ENCODE peak calls at places on chromosomes 5 and 9, in five cellular contexts. One of them, this sample, is unnamed. For H3K36me3, the result is how much of the 10 kb centered on the place peaks cover.

GRCh38 chr5:6714221-6715041 is 1.2 kb downstream of the TENT4A start:
- DNase-seq in HepG2: no peak
- DNase-seq in K562: peak
- DNase-seq in GM23338: peak
- DNase-seq in HCT116: no peak
- DNase-seq in this sample: no peak

GRCh38 chr9:88991066-88992030 is at the start of gene S1PR3:
- DNase-seq in HepG2: no peak
- DNase-seq in GM23338: peak
- DNase-seq in HCT116: no peak
- DNase-seq in K562: peak
- DNase-seq in this sample: no peak

GRCh38 chr5:100840769-100841168 is 62.3 kb downstream of the ST8SIA4 start:
- DNase-seq in HepG2: no peak
- DNase-seq in GM23338: no peak
- DNase-seq in HCT116: no peak
- DNase-seq in K562: no peak
- DNase-seq in this sample: no peak

GRCh38 chr9:18632624-18633407 is 158.9 kb downstream of the ADAMTSL1 start:
- DNase-seq in K562: no peak
- DNase-seq in GM23338: no peak
- DNase-seq in HCT116: no peak
- DNase-seq in HepG2: no peak
- DNase-seq in this sample: peak

GRCh38 chr5:133842846-133843725 is 125.3 kb downstream of the C5orf15 start:
- DNase-seq in HepG2: no peak
- DNase-seq in GM23338: no peak
- DNase-seq in K562: no peak
- DNase-seq in HCT116: no peak
- DNase-seq in this sample: no peak

GRCh38 chr5:125011419-125011818 is 265.0 kb upstream of the ZNF608 start:
- DNase-seq in HCT116: no peak
- DNase-seq in K562: no peak
- DNase-seq in HepG2: peak
- DNase-seq in GM23338: no peak
- DNase-seq in this sample: no peak

GRCh38 chr9:81227507-81228245 is 461.7 kb downstream of the TLE1 start:
- DNase-seq in HepG2: no peak
- DNase-seq in GM23338: no peak
- DNase-seq in K562: no peak
- DNase-seq in HCT116: no peak
- DNase-seq in this sample: no peak

GRCh38 chr5:43113546-43113945 is 7.2 kb upstream of the ZNF131 start:
- DNase-seq in GM23338: no peak
- DNase-seq in HCT116: no peak
- DNase-seq in K562: no peak
- DNase-seq in HepG2: no peak
- DNase-seq in this sample: no peak

GRCh38 chr9:23659346-23660006 is 166.6 kb downstream of the ELAVL2 start:
- DNase-seq in GM23338: peak
- DNase-seq in HepG2: no peak
- DNase-seq in K562: no peak
- DNase-seq in HCT116: no peak
- DNase-seq in this sample: no peak

GRCh38 chr5:171897231-171897630 is 109.2 kb downstream of the FBXW11 start:
- DNase-seq in GM23338: no peak
- DNase-seq in K562: no peak
- DNase-seq in HCT116: no peak
- DNase-seq in HepG2: no peak
- DNase-seq in this sample: no peak

GRCh38 chr9:86801246-86801645 is 146.1 kb downstream of the GAS1 start:
- DNase-seq in HepG2: no peak
- DNase-seq in K562: no peak
- DNase-seq in GM23338: peak
- DNase-seq in HCT116: no peak
- DNase-seq in this sample: no peak

GRCh38 chr5:124725622-124726258 is 20.7 kb downstream of the ZNF608 start:
- DNase-seq in K562: no peak
- DNase-seq in GM23338: no peak
- DNase-seq in HCT116: no peak
- DNase-seq in HepG2: no peak
- DNase-seq in this sample: no peak

GRCh38 chr9:27340876-27341540 is 44.1 kb upstream of the EQTN start:
- DNase-seq in GM23338: peak
- DNase-seq in HepG2: no peak
- DNase-seq in K562: no peak
- DNase-seq in HCT116: no peak
- DNase-seq in this sample: no peak

GRCh38 chr5:99317136-99317535 is 388.3 kb upstream of the CHD1 start:
- DNase-seq in HepG2: no peak
- DNase-seq in K562: no peak
- DNase-seq in GM23338: no peak
- DNase-seq in HCT116: no peak
- DNase-seq in this sample: no peak

GRCh38 chr9:127735530-127736176 is 559 bp upstream of the TOR2A start:
- DNase-seq in GM23338: no peak
- DNase-seq in HepG2: no peak
- DNase-seq in K562: no peak
- DNase-seq in HCT116: no peak
- DNase-seq in this sample: no peak

GRCh38 chr9:21890696-21891095 is 88.3 kb downstream of the MTAP start:
- DNase-seq in HepG2: no peak
- DNase-seq in GM23338: no peak
- DNase-seq in HCT116: no peak
- DNase-seq in K562: no peak
- DNase-seq in this sample: no peak

GRCh38 chr5:4862500-4862899 is 277.6 kb upstream of the ADAMTS16 start:
- DNase-seq in HepG2: peak
- DNase-seq in HCT116: peak
- DNase-seq in GM23338: peak
- DNase-seq in K562: peak
- DNase-seq in this sample: peak

GRCh38 chr5:143434261-143435206 is 31.0 kb upstream of the NR3C1 start:
- DNase-seq in K562: no peak
- DNase-seq in HepG2: no peak
- DNase-seq in GM23338: no peak
- DNase-seq in HCT116: no peak
- DNase-seq in this sample: no peak
- TF ChIP-seq REST in K562: no peak
- TF ChIP-seq REST in HepG2: no peak
- TF ChIP-seq REST in GM23338: no peak
- TF ChIP-seq REST in HCT116: no peak
- TF ChIP-seq REST in this sample: no peak

GRCh38 chr9:120441446-120442279 is 138.3 kb downstream of the CDK5RAP2 start:
- DNase-seq in K562: no peak
- DNase-seq in GM23338: no peak
- DNase-seq in HepG2: no peak
- DNase-seq in HCT116: no peak
- DNase-seq in this sample: no peak
- H3K36me3 ChIP-seq in K562: half or more
- H3K36me3 ChIP-seq in GM23338: under half
- H3K36me3 ChIP-seq in HepG2: under half
- H3K36me3 ChIP-seq in HCT116: under half
- H3K36me3 ChIP-seq in this sample: under half

GRCh38 chr5:178117911-178118310 is 4.6 kb downstream of the N4BP3 start:
- DNase-seq in K562: no peak
- DNase-seq in GM23338: no peak
- DNase-seq in HepG2: no peak
- DNase-seq in HCT116: no peak
- DNase-seq in this sample: no peak

GRCh38 chr5:178115136-178115834 is 2.0 kb downstream of the N4BP3 start:
- DNase-seq in GM23338: peak
- DNase-seq in HCT116: no peak
- DNase-seq in HepG2: no peak
- DNase-seq in K562: no peak
- DNase-seq in this sample: no peak

GRCh38 chr5:178115835-178116405 is 2.6 kb downstream of the N4BP3 start:
- DNase-seq in HCT116: no peak
- DNase-seq in K562: peak
- DNase-seq in HepG2: no peak
- DNase-seq in GM23338: peak
- DNase-seq in this sample: no peak

GRCh38 chr5:178118345-178118744 is 5.0 kb downstream of the N4BP3 start:
- DNase-seq in HepG2: no peak
- DNase-seq in K562: no peak
- DNase-seq in HCT116: no peak
- DNase-seq in GM23338: no peak
- DNase-seq in this sample: no peak

DNA sequence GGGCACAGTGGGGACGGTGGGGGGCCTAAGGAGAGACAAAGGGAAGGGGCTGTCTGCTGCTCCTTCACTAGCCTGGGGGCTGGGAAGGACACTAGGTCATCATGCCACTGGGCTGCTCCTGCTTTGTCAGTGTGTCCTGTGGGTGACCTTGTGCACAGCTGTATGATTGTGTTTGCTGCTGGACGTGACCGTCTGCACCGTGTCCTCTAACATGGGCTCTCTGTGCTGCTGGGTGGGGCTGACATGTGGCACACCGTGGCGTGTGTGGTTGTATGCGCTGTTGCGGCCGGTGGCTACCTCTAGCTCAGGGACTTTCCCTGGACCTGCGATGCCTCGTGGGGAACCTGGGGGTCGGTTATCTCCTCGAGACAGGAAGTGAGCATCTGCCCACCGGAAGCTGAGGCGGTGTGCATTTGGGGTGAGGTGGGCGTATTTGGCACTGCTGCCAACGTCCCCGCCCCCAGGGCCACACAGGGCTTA is 3.1 kb downstream of the N4BP3 start:
- DNase-seq in HCT116: no peak
- DNase-seq in GM23338: no peak
- DNase-seq in HepG2: no peak
- DNase-seq in K562: no peak
- DNase-seq in this sample: no peak
- TF ChIP-seq REST in HCT116: no peak
- TF ChIP-seq REST in GM23338: no peak
- TF ChIP-seq REST in HepG2: no peak
- TF ChIP-seq REST in K562: no peak
- TF ChIP-seq REST in this sample: no peak

GRCh38 chr5:14449052-14449661 is 132.4 kb upstream of the OTULINL start:
- DNase-seq in HCT116: no peak
- DNase-seq in GM23338: no peak
- DNase-seq in HepG2: no peak
- DNase-seq in K562: no peak
- DNase-seq in this sample: no peak

GRCh38 chr5:14453486-14453885 is 128.1 kb upstream of the OTULINL start:
- DNase-seq in HCT116: no peak
- DNase-seq in GM23338: no peak
- DNase-seq in HepG2: no peak
- DNase-seq in K562: no peak
- DNase-seq in this sample: no peak

GRCh38 chr5:14451866-14452265 is 129.7 kb upstream of the OTULINL start:
- DNase-seq in HepG2: no peak
- DNase-seq in GM23338: no peak
- DNase-seq in K562: no peak
- DNase-seq in HCT116: no peak
- DNase-seq in this sample: no peak

GRCh38 chr5:14450055-14450524 is 131.5 kb upstream of the OTULINL start:
- DNase-seq in GM23338: no peak
- DNase-seq in HCT116: no peak
- DNase-seq in HepG2: no peak
- DNase-seq in K562: no peak
- DNase-seq in this sample: no peak

DNA sequence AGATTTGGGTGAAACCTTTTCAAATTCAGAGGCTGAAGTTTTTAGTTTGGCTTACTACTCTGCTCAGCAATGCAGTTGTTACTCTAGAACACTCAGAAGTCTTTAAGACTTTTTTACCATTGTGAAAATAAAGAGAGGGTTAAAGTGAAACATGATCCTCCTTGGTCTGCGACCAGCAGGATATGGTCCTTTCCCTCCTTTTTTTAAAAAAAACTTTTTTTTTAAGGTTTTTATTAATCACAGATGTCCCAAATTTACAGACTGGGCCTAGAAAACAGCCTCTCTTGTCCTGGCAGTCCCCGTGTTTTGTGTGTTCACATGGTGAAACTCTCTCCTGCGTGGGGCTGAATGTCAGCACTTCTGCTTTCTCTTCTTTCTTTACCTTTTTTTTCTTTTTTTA is 128.9 kb upstream of the OTULINL start:
- DNase-seq in GM23338: no peak
- DNase-seq in HepG2: no peak
- DNase-seq in K562: no peak
- DNase-seq in HCT116: no peak
- DNase-seq in this sample: no peak
- H3K36me3 ChIP-seq in GM23338: under half
- H3K36me3 ChIP-seq in HepG2: under half
- H3K36me3 ChIP-seq in K562: under half
- H3K36me3 ChIP-seq in HCT116: under half
- H3K36me3 ChIP-seq in this sample: under half

DNA sequence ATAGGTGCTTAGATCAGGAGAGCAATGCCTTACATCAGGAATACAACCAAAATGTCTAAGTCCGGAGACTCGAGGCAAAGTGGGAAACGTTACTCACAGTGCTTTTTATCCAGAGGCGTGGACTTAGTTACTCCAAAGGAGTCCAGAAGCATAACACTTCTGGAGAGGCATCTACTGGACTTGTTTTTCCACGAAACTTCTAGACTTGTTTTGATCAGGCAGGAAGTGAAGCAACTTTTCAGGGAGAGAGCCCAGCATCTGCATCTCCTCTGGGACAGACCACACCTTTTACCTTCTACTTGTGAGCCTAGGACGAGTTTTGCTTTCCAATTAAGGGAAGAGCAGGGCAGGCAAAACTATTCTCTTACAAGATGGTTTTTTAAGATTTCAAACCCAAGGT is 1.2 kb upstream of the TJP2 start:
- DNase-seq in HepG2: no peak
- DNase-seq in GM23338: no peak
- DNase-seq in K562: no peak
- DNase-seq in HCT116: no peak
- DNase-seq in this sample: no peak
- TF ChIP-seq REST in HepG2: no peak
- TF ChIP-seq REST in GM23338: no peak
- TF ChIP-seq REST in K562: no peak
- TF ChIP-seq REST in HCT116: no peak
- TF ChIP-seq REST in this sample: no peak

GRCh38 chr5:11150976-11151375 is 389.9 kb upstream of the DAP start:
- DNase-seq in GM23338: no peak
- DNase-seq in HCT116: no peak
- DNase-seq in K562: no peak
- DNase-seq in HepG2: no peak
- DNase-seq in this sample: no peak
- H3K36me3 ChIP-seq in GM23338: under half
- H3K36me3 ChIP-seq in HCT116: under half
- H3K36me3 ChIP-seq in K562: under half
- H3K36me3 ChIP-seq in HepG2: under half
- H3K36me3 ChIP-seq in this sample: under half

GRCh38 chr9:135214054-135214640 is 126.7 kb downstream of the OLFM1 start:
- DNase-seq in GM23338: no peak
- DNase-seq in HCT116: no peak
- DNase-seq in HepG2: no peak
- DNase-seq in K562: no peak
- DNase-seq in this sample: no peak
- TF ChIP-seq REST in GM23338: no peak
- TF ChIP-seq REST in HCT116: no peak
- TF ChIP-seq REST in HepG2: no peak
- TF ChIP-seq REST in K562: no peak
- TF ChIP-seq REST in this sample: no peak

GRCh38 chr9:90861380-90861779 is 59.8 kb downstream of the SYK start:
- DNase-seq in HepG2: no peak
- DNase-seq in K562: no peak
- DNase-seq in HCT116: no peak
- DNase-seq in GM23338: no peak
- DNase-seq in this sample: no peak
- H3K36me3 ChIP-seq in HepG2: under half
- H3K36me3 ChIP-seq in K562: under half
- H3K36me3 ChIP-seq in HCT116: under half
- H3K36me3 ChIP-seq in GM23338: under half
- H3K36me3 ChIP-seq in this sample: under half

This sample was measured in Panc1.